ENCODE peak calls at places on chromosomes 2 and 18, in four cellular contexts. T is stimulated activated CD8-positive, alpha-beta memory T cell treated with anti-CD3 and anti-CD28 coated beads, Interleukin-7, amount 100 ng/mL, for 1 hour; L is heart left ventricle; D is hepatic stellate cell. O is an unnamed sample.

GRCh38 chr2:201890447-201890846 is 84.1 kb downstream of the CDK15 start:
- DNase-seq in T (no peak), L (no peak), D (no peak), O (no peak)

GRCh38 chr2:134377730-134378129 is 123.9 kb downstream of the MGAT5 start:
- DNase-seq in T (no peak), L (no peak), D (no peak), O (no peak)

GRCh38 chr18:24014986-24015896 is 687 bp downstream of the TTC39C start:
- DNase-seq in T (no peak), L (peak; percentile 41), D (peak; percentile 76), O (no peak)

GRCh38 chr18:64165906-64166305 is 17.0 kb upstream of the LINC00305 start:
- DNase-seq in T (no peak), L (no peak), D (no peak), O (no peak)

GRCh38 chr2:100554788-100555407 is 7.9 kb upstream of the PDCL3 start:
- DNase-seq in T (peak; percentile 7), L (no peak), D (no peak), O (no peak)

GRCh38 chr2:239182981-239183791 is 217.6 kb downstream of the HDAC4 start:
- DNase-seq in T (no peak), L (no peak), D (no peak), O (no peak)

GRCh38 chr2:221176666-221177065 is 395.4 kb downstream of the EPHA4 start:
- DNase-seq in T (no peak), L (no peak), D (no peak), O (no peak)

GRCh38 chr2:147100406-147101035 is 744.3 kb upstream of the ACVR2A start:
- DNase-seq in T (no peak), L (no peak), D (no peak), O (no peak)

GRCh38 chr2:241977557-241978300 is 108.2 kb downstream of the RTP5 start:
- DNase-seq in T (no peak), L (no peak), D (no peak), O (no peak)

GRCh38 chr2:127541849-127542630 is 6.6 kb downstream of the MYO7B start:
- DNase-seq in T (no peak), L (no peak), D (no peak), O (no peak)

GRCh38 chr2:123040506-123040905 is 984.6 kb upstream of the CNTNAP5 start:
- DNase-seq in T (no peak), L (no peak), D (no peak), O (no peak)

GRCh38 chr18:63258749-63259580 is 60.6 kb downstream of the BCL2 start:
- DNase-seq in T (no peak), L (no peak), D (no peak), O (no peak)

GRCh38 chr18:55585050-55585449 is 2.9 kb downstream of the TCF4 start:
- DNase-seq in T (no peak), L (no peak), D (no peak), O (no peak)

GRCh38 chr2:205235434-205235833 is 446.9 kb upstream of the NRP2 start:
- DNase-seq in T (no peak), L (no peak), D (no peak), O (no peak)

GRCh38 chr2:172735646-172736418 is at the start of gene RAPGEF4:
- DNase-seq in T (no peak), L (no peak), D (peak; percentile 26), O (no peak)

GRCh38 chr2:107737764-107738163 is 88.9 kb upstream of the RGPD4 start:
- DNase-seq in T (no peak), L (no peak), D (no peak), O (no peak)

GRCh38 chr2:128756372-128756730 is 437.7 kb upstream of the HS6ST1 start:
- DNase-seq in T (no peak), L (no peak), D (no peak), O (no peak)

GRCh38 chr18:7452331-7452730 is 114.8 kb upstream of the PTPRM start:
- DNase-seq in T (no peak), L (no peak), D (peak; percentile 27), O (no peak)

GRCh38 chr2:25851740-25852503 is 26.4 kb downstream of the ASXL2 start:
- DNase-seq in T (no peak), L (no peak), D (peak; percentile 67), O (peak; percentile 21)

GRCh38 chr18:3294435-3295080 is 32.6 kb downstream of the MYL12B start:
- DNase-seq in T (no peak), L (no peak), D (no peak), O (no peak)

GRCh38 chr2:147847746-147848391 is 3.0 kb downstream of the ACVR2A start:
- DNase-seq in T (no peak), L (no peak), D (no peak), O (no peak)

GRCh38 chr18:63216911-63217311 is 102.7 kb downstream of the BCL2 start:
- DNase-seq in T (no peak), L (no peak), D (no peak), O (no peak)

GRCh38 chr2:136282238-136282775 is 164.4 kb upstream of the CXCR4 start:
- DNase-seq in T (no peak), L (no peak), D (no peak), O (no peak)

GRCh38 chr2:24874025-24874424 is 46.0 kb downstream of the ADCY3 start:
- DNase-seq in T (no peak), L (peak; percentile 57), D (no peak), O (no peak)

GRCh38 chr2:182103531-182103930 is 117.9 kb downstream of the PPP1R1C start:
- DNase-seq in T (no peak), L (no peak), D (no peak), O (no peak)

GRCh38 chr18:77990131-77990530 is 740.5 kb downstream of the GALR1 start:
- DNase-seq in T (no peak), L (no peak), D (no peak), O (no peak)

GRCh38 chr2:134252092-134252775 is 1.6 kb upstream of the MGAT5 start:
- DNase-seq in T (no peak), L (no peak), D (no peak), O (no peak)

GRCh38 chr2:178008636-178009289 is 63.8 kb downstream of the PDE11A start:
- DNase-seq in T (no peak), L (peak; percentile 60), D (no peak), O (peak; percentile 76)

GRCh38 chr2:157221394-157221988 is 36.0 kb upstream of the GALNT5 start:
- DNase-seq in T (no peak), L (no peak), D (no peak), O (no peak)

GRCh38 chr2:160970052-160970846 is 190.0 kb upstream of the TANK start:
- DNase-seq in T (no peak), L (no peak), D (peak; percentile 46), O (peak; percentile 71)

GRCh38 chr18:48833701-48834394 is 116.9 kb downstream of the SMAD7 start:
- DNase-seq in T (no peak), L (no peak), D (peak; percentile 38), O (no peak)

GRCh38 chr2:204860249-204860648 is 315.0 kb downstream of the PARD3B start:
- DNase-seq in T (no peak), L (no peak), D (no peak), O (no peak)